ENCODE peak calls at places on chromosomes 1 and 21, in nine cellular contexts. S, L, X, A, P, F, I, H and Q are unnamed samples.

GRCh38 chr1:187476671-187477070 is 647.9 kb downstream of the PLA2G4A start:
- DNase-seq in P (no peak), F (no peak), X (no peak), H (no peak), S (no peak), A (peak; percentile 7), L (no peak), I (no peak), Q (no peak)

GRCh38 chr21:46551636-46552241 is 53.1 kb downstream of the S100B start:
- DNase-seq in H (no peak), A (no peak), X (peak; percentile 29), P (no peak), S (no peak), L (no peak), F (peak; percentile 92), I (no peak), Q (no peak)

GRCh38 chr1:222529181-222529580 is 18.7 kb downstream of the HHIPL2 start:
- DNase-seq in A (no peak), X (no peak), F (peak; percentile 72), I (no peak), P (no peak), H (no peak), S (no peak), L (no peak), Q (no peak)

GRCh38 chr1:241276391-241276790 is 80.6 kb downstream of the RGS7 start:
- DNase-seq in I (no peak), A (no peak), S (no peak), P (no peak), L (no peak), H (no peak), F (no peak), X (no peak), Q (no peak)

GRCh38 chr1:156942576-156942975 is 22.1 kb downstream of the LRRC71 start:
- DNase-seq in F (no peak), I (no peak), P (no peak), X (no peak), S (no peak), A (no peak), L (no peak), H (no peak), Q (no peak)

GRCh38 chr21:21373969-21374368 is 375.8 kb downstream of the NCAM2 start:
- DNase-seq in P (no peak), F (no peak), H (no peak), X (no peak), L (no peak), S (no peak), I (no peak), A (no peak), Q (no peak)

GRCh38 chr1:53657256-53657805 is 81.6 kb downstream of the GLIS1 start:
- DNase-seq in F (no peak), A (no peak), L (no peak), I (no peak), P (no peak), S (no peak), H (peak; percentile 30), X (no peak), Q (no peak)

GRCh38 chr21:35475768-35476167 is 426.7 kb upstream of the RUNX1 start:
- DNase-seq in F (no peak), L (no peak), P (no peak), X (no peak), H (no peak), I (no peak), A (no peak), S (no peak), Q (no peak)

GRCh38 chr1:43664369-43664768 is 14.4 kb downstream of the KDM4A start:
- DNase-seq in I (peak; percentile 36), S (no peak), P (no peak), L (no peak), H (no peak), F (no peak), A (no peak), X (no peak), Q (no peak)

GRCh38 chr1:43659785-43660184 is 9.8 kb downstream of the KDM4A start:
- DNase-seq in A (no peak), I (no peak), X (no peak), L (no peak), F (no peak), P (no peak), H (no peak), S (no peak), Q (no peak)

GRCh38 chr1:43655953-43656352 is 6.0 kb downstream of the KDM4A start:
- DNase-seq in A (no peak), H (no peak), L (no peak), F (no peak), P (no peak), X (no peak), S (no peak), I (no peak), Q (no peak)

GRCh38 chr1:43659384-43659783 is 9.4 kb downstream of the KDM4A start:
- DNase-seq in I (no peak), H (no peak), L (no peak), F (no peak), X (no peak), A (no peak), S (no peak), P (peak; percentile 50), Q (no peak)

GRCh38 chr1:43660355-43660754 is 10.4 kb downstream of the KDM4A start:
- DNase-seq in P (no peak), X (no peak), L (no peak), F (no peak), I (no peak), S (no peak), H (no peak), A (no peak), Q (no peak)
- H3K27ac ChIP-seq in P (no peak overlapping the region), X (no peak overlapping the region), L (no peak overlapping the region), F (no peak overlapping the region), I (no peak overlapping the region), S (no peak overlapping the region), H (no peak overlapping the region), A (no peak overlapping the region), Q (no peak overlapping the region)

GRCh38 chr1:118900643-118901440 is 87.3 kb downstream of the TBX15 start:
- DNase-seq in F (peak; percentile 39), P (no peak), H (no peak), X (no peak), S (no peak), L (no peak), I (no peak), A (no peak), Q (no peak)

GRCh38 chr1:118905206-118905605 is 82.9 kb downstream of the TBX15 start:
- DNase-seq in H (no peak), I (no peak), F (no peak), L (peak; percentile 41), P (no peak), S (no peak), X (no peak), A (no peak), Q (no peak)

GRCh38 chr1:118902299-118903270 is 85.6 kb downstream of the TBX15 start:
- DNase-seq in P (no peak), S (no peak), F (peak; percentile 62), A (no peak), H (no peak), L (no peak), I (no peak), X (no peak), Q (no peak)

GRCh38 chr1:118907466-118907865 is 80.7 kb downstream of the TBX15 start:
- DNase-seq in I (no peak), H (no peak), F (peak; percentile 79), A (no peak), L (no peak), X (no peak), P (no peak), S (no peak), Q (no peak)

GRCh38 chr1:118905671-118906070 is 82.5 kb downstream of the TBX15 start:
- DNase-seq in A (no peak), L (no peak), P (no peak), F (no peak), S (no peak), X (no peak), H (no peak), I (no peak), Q (no peak)
- TF ChIP-seq EP300 in A (no peak), L (no peak), P (no peak), F (no peak), S (no peak), X (no peak), H (no peak), I (no peak), Q (no peak)

DNA sequence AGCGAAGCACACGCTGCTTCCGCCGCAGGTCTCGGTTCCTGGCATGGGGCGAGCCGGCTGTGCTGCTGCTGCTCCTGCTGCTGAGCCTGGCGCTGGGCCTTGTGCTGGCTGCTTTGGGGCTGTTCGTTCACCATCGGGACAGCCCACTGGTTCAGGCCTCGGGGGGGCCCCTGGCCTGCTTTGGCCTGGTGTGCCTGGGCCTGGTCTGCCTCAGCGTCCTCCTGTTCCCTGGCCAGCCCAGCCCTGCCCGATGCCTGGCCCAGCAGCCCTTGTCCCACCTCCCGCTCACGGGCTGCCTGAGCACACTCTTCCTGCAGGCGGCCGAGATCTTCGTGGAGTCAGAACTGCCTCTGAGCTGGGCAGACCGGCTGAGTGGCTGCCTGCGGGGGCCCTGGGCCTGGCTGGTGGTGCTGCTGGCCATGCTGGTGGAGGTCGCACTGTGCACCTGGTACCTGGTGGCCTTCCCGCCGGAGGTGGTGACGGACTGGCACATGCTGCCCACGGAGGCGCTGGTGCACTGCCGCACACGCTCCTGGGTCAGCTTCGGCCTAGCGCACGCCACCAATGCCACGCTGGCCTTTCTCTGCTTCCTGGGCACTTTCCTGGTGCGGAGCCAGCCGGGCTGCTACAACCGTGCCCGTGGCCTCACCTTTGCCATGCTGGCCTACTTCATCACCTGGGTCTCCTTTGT is 2.6 kb downstream of the TAS1R3 start:
- DNase-seq in I (no peak), L (no peak), X (no peak), A (no peak), H (no peak), S (no peak), F (no peak), P (no peak), Q (no peak)
- H3K27ac ChIP-seq in I (no peak overlapping the region), L (no peak overlapping the region), X (no peak overlapping the region), A (no peak overlapping the region), H (no peak overlapping the region), S (no peak overlapping the region), F (no peak overlapping the region), P (no peak overlapping the region), Q (no peak overlapping the region)

GRCh38 chr21:44348861-44349260 is 4.6 kb upstream of the TRPM2 start:
- DNase-seq in F (no peak), L (no peak), I (no peak), A (no peak), X (no peak), S (no peak), P (no peak), H (peak; percentile 55), Q (no peak)

GRCh38 chr21:44344541-44345183 is 5.5 kb upstream of the CFAP410 start:
- DNase-seq in S (no peak), L (no peak), I (no peak), H (no peak), F (no peak), X (no peak), A (no peak), P (no peak), Q (no peak)

GRCh38 chr21:44347911-44348451 is 5.4 kb upstream of the TRPM2 start:
- DNase-seq in S (no peak), F (no peak), X (no peak), I (no peak), L (no peak), H (no peak), P (no peak), A (no peak), Q (no peak)

GRCh38 chr21:44349416-44349846 is 4.0 kb upstream of the TRPM2 start:
- DNase-seq in S (no peak), F (no peak), I (no peak), P (no peak), L (no peak), H (no peak), A (no peak), X (no peak), Q (no peak)

DNA sequence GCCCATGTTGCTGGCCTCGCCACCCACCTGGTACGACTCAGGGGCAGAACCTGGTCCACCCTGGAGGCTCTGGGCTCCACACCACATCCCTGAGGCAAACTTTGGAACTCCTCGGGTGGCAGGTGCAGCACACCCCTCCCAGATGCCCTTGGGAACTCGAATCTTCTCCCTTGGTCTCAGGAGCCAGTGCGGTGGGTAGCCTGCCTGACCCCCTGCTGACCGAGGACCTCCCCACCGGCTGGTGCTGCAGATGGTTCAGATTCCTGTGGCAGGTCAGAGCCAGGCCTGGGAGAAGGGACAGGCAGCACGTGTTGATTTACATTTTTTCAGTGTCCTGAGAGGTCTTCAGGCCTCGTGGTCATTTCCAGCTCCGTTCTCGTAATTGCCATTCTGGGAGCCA is 6.3 kb upstream of the CFAP410 start:
- DNase-seq in P (no peak), A (no peak), I (no peak), H (no peak), F (no peak), X (no peak), S (no peak), L (no peak), Q (no peak)
- TF ChIP-seq EP300 in P (no peak), A (no peak), I (no peak), H (no peak), F (no peak), X (no peak), S (no peak), L (no peak), Q (no peak)